ENCODE peak calls at places on chromosomes 6 and 20, in nine cellular contexts. One of them, this sample, is unnamed. For H3K4me1, the result is how much of the 10 kb centered on the place peaks cover.

GRCh38 chr20:24863356-24863755 is 85.7 kb upstream of the CST7 start:
- DNase-seq in pancreas: no peak
- DNase-seq in ovary: no peak
- DNase-seq in Peyer's patch: no peak
- DNase-seq in HCT116: no peak
- DNase-seq in CD8-positive, alpha-beta memory T cell: no peak
- DNase-seq in mammary epithelial cell: peak
- DNase-seq in spleen: no peak
- DNase-seq in testis: no peak
- DNase-seq in this sample: no peak

GRCh38 chr20:20369353-20370086 is 1.6 kb downstream of the INSM1 start:
- DNase-seq in pancreas: no peak
- DNase-seq in ovary: no peak
- DNase-seq in Peyer's patch: peak
- DNase-seq in HCT116: no peak
- DNase-seq in CD8-positive, alpha-beta memory T cell: no peak
- DNase-seq in mammary epithelial cell: peak
- DNase-seq in spleen: no peak
- DNase-seq in testis: no peak
- DNase-seq in this sample: peak

GRCh38 chr6:109442393-109442924 is 1.9 kb downstream of the SMPD2 start:
- DNase-seq in pancreas: no peak
- DNase-seq in ovary: no peak
- DNase-seq in Peyer's patch: no peak
- DNase-seq in HCT116: no peak
- DNase-seq in CD8-positive, alpha-beta memory T cell: no peak
- DNase-seq in mammary epithelial cell: no peak
- DNase-seq in spleen: no peak
- DNase-seq in testis: no peak
- DNase-seq in this sample: peak

GRCh38 chr6:154450498-154450897 is 60.0 kb downstream of the CNKSR3 start:
- DNase-seq in pancreas: no peak
- DNase-seq in ovary: no peak
- DNase-seq in Peyer's patch: no peak
- DNase-seq in HCT116: no peak
- DNase-seq in CD8-positive, alpha-beta memory T cell: no peak
- DNase-seq in mammary epithelial cell: no peak
- DNase-seq in spleen: no peak
- DNase-seq in testis: no peak
- DNase-seq in this sample: no peak

GRCh38 chr6:37083243-37084138 is 78.0 kb downstream of the FGD2 start:
- DNase-seq in pancreas: no peak
- DNase-seq in ovary: peak
- DNase-seq in Peyer's patch: peak
- DNase-seq in HCT116: no peak
- DNase-seq in CD8-positive, alpha-beta memory T cell: no peak
- DNase-seq in mammary epithelial cell: peak
- DNase-seq in spleen: peak
- DNase-seq in testis: peak
- DNase-seq in this sample: peak

GRCh38 chr6:167533851-167534250 is 209.0 kb downstream of the TTLL2 start:
- DNase-seq in pancreas: no peak
- DNase-seq in ovary: no peak
- DNase-seq in Peyer's patch: no peak
- DNase-seq in HCT116: no peak
- DNase-seq in CD8-positive, alpha-beta memory T cell: no peak
- DNase-seq in mammary epithelial cell: no peak
- DNase-seq in spleen: no peak
- DNase-seq in testis: no peak
- DNase-seq in this sample: no peak

GRCh38 chr6:38091626-38092025 is 272.1 kb downstream of the ZFAND3 start:
- DNase-seq in pancreas: no peak
- DNase-seq in ovary: no peak
- DNase-seq in Peyer's patch: no peak
- DNase-seq in HCT116: no peak
- DNase-seq in CD8-positive, alpha-beta memory T cell: no peak
- DNase-seq in mammary epithelial cell: no peak
- DNase-seq in spleen: no peak
- DNase-seq in testis: no peak
- DNase-seq in this sample: no peak

GRCh38 chr6:3119040-3119723 is 671 bp downstream of the BPHL start:
- DNase-seq in pancreas: no peak
- DNase-seq in ovary: no peak
- DNase-seq in Peyer's patch: no peak
- DNase-seq in HCT116: no peak
- DNase-seq in CD8-positive, alpha-beta memory T cell: no peak
- DNase-seq in mammary epithelial cell: peak
- DNase-seq in spleen: no peak
- DNase-seq in testis: peak
- DNase-seq in this sample: no peak

GRCh38 chr20:5675103-5676091 is 74.8 kb upstream of the SHLD1 start:
- DNase-seq in pancreas: no peak
- DNase-seq in ovary: no peak
- DNase-seq in Peyer's patch: no peak
- DNase-seq in HCT116: no peak
- DNase-seq in CD8-positive, alpha-beta memory T cell: no peak
- DNase-seq in mammary epithelial cell: no peak
- DNase-seq in spleen: no peak
- DNase-seq in testis: no peak
- DNase-seq in this sample: no peak

DNA sequence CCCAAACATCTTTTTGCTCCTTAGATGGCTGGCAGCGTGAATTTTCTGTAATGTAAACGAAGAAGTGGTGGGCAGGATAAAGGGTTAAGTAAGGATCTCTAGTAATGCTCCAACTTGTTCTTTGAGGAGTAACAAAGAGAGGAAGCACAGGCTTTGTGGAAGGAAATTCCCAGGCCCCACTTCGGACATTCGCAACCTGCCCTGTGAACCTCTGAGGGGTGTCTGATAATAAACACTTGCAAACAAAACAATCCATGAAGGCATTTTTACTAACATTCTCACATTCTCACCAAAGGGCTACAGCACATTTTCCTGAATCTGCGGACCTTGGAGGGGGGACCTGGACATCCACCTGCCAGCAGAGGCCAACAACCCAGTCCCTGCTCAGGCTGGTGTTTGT is 25.8 kb upstream of the ADGRF5 start:
- DNase-seq in pancreas: no peak
- DNase-seq in ovary: no peak
- DNase-seq in Peyer's patch: no peak
- DNase-seq in HCT116: no peak
- DNase-seq in CD8-positive, alpha-beta memory T cell: no peak
- DNase-seq in mammary epithelial cell: no peak
- DNase-seq in spleen: no peak
- DNase-seq in testis: no peak
- DNase-seq in this sample: no peak
- H3K4me1 ChIP-seq in pancreas: under half
- H3K4me1 ChIP-seq in ovary: under half
- H3K4me1 ChIP-seq in Peyer's patch: under half
- H3K4me1 ChIP-seq in HCT116: under half
- H3K4me1 ChIP-seq in CD8-positive, alpha-beta memory T cell: under half
- H3K4me1 ChIP-seq in mammary epithelial cell: under half
- H3K4me1 ChIP-seq in spleen: under half
- H3K4me1 ChIP-seq in testis: under half
- H3K4me1 ChIP-seq in this sample: under half

GRCh38 chr20:33816191-33816590 is 5.0 kb downstream of the CHMP4B start:
- DNase-seq in pancreas: no peak
- DNase-seq in ovary: no peak
- DNase-seq in Peyer's patch: no peak
- DNase-seq in HCT116: no peak
- DNase-seq in CD8-positive, alpha-beta memory T cell: no peak
- DNase-seq in mammary epithelial cell: no peak
- DNase-seq in spleen: no peak
- DNase-seq in testis: no peak
- DNase-seq in this sample: no peak

GRCh38 chr20:33812673-33813462 is 1.7 kb downstream of the CHMP4B start:
- DNase-seq in pancreas: no peak
- DNase-seq in ovary: no peak
- DNase-seq in Peyer's patch: no peak
- DNase-seq in HCT116: no peak
- DNase-seq in CD8-positive, alpha-beta memory T cell: no peak
- DNase-seq in mammary epithelial cell: peak
- DNase-seq in spleen: no peak
- DNase-seq in testis: no peak
- DNase-seq in this sample: no peak

GRCh38 chr20:33815671-33816070 is 4.5 kb downstream of the CHMP4B start:
- DNase-seq in pancreas: no peak
- DNase-seq in ovary: no peak
- DNase-seq in Peyer's patch: no peak
- DNase-seq in HCT116: no peak
- DNase-seq in CD8-positive, alpha-beta memory T cell: no peak
- DNase-seq in mammary epithelial cell: no peak
- DNase-seq in spleen: no peak
- DNase-seq in testis: no peak
- DNase-seq in this sample: no peak

GRCh38 chr20:33811763-33812672 is 870 bp downstream of the CHMP4B start:
- DNase-seq in pancreas: no peak
- DNase-seq in ovary: peak
- DNase-seq in Peyer's patch: peak
- DNase-seq in HCT116: no peak
- DNase-seq in CD8-positive, alpha-beta memory T cell: no peak
- DNase-seq in mammary epithelial cell: peak
- DNase-seq in spleen: peak
- DNase-seq in testis: peak
- DNase-seq in this sample: peak

GRCh38 chr20:33814238-33814712 is 3.1 kb downstream of the CHMP4B start:
- DNase-seq in pancreas: no peak
- DNase-seq in ovary: no peak
- DNase-seq in Peyer's patch: peak
- DNase-seq in HCT116: no peak
- DNase-seq in CD8-positive, alpha-beta memory T cell: no peak
- DNase-seq in mammary epithelial cell: no peak
- DNase-seq in spleen: no peak
- DNase-seq in testis: no peak
- DNase-seq in this sample: no peak
- H3K4me1 ChIP-seq in pancreas: under half
- H3K4me1 ChIP-seq in ovary: under half
- H3K4me1 ChIP-seq in Peyer's patch: under half
- H3K4me1 ChIP-seq in HCT116: under half
- H3K4me1 ChIP-seq in CD8-positive, alpha-beta memory T cell: under half
- H3K4me1 ChIP-seq in mammary epithelial cell: under half
- H3K4me1 ChIP-seq in spleen: half or more
- H3K4me1 ChIP-seq in testis: under half
- H3K4me1 ChIP-seq in this sample: half or more

DNA sequence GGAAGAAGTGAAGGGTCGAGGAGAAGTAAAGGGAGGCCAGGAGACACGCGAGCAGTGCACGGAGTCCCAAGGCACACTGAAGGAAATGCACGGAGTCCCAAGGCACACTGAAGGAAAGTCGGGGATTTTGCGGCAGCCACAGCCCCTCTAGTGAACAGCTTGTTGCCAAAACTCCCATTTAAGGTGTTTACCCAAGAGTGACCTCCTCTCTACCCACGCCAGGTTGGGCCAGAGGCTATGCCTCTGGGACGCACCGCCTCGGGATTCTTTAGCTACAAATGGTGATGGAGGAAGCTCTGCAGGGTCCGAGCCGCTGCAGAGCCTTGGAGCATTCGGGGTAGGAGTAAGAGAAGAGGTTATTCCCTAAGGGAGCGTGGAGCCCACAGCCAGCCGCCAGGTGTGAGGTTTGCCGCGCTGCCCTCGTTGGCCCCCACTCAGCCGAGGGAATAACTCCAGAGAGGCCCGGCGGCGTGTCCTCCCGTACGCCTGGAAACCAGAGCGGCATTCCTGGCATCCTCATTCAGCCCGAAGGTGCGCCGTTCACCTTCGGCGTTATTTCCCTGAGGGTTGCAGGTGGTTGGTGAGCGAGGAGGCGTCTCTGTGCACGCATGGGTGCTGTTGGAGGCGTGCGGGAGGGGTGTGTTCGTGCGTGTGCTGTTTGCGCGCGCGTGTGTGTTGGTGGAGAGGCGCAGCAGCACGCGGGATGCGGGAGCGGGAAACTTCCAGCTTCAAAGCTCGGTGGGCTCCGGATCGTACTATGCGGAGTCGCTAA is 3.4 kb upstream of the MAFB start:
- DNase-seq in pancreas: no peak
- DNase-seq in ovary: no peak
- DNase-seq in Peyer's patch: no peak
- DNase-seq in HCT116: no peak
- DNase-seq in CD8-positive, alpha-beta memory T cell: no peak
- DNase-seq in mammary epithelial cell: no peak
- DNase-seq in spleen: no peak
- DNase-seq in testis: no peak
- DNase-seq in this sample: no peak
- H3K4me1 ChIP-seq in pancreas: under half
- H3K4me1 ChIP-seq in ovary: under half
- H3K4me1 ChIP-seq in Peyer's patch: under half
- H3K4me1 ChIP-seq in HCT116: under half
- H3K4me1 ChIP-seq in CD8-positive, alpha-beta memory T cell: under half
- H3K4me1 ChIP-seq in mammary epithelial cell: under half
- H3K4me1 ChIP-seq in spleen: under half
- H3K4me1 ChIP-seq in testis: under half
- H3K4me1 ChIP-seq in this sample: under half

GRCh38 chr6:52729594-52729993 is 33.7 kb downstream of the GSTA2 start:
- DNase-seq in pancreas: peak
- DNase-seq in ovary: no peak
- DNase-seq in Peyer's patch: no peak
- DNase-seq in HCT116: no peak
- DNase-seq in CD8-positive, alpha-beta memory T cell: no peak
- DNase-seq in mammary epithelial cell: no peak
- DNase-seq in spleen: no peak
- DNase-seq in testis: peak
- DNase-seq in this sample: no peak

GRCh38 chr6:52727908-52728307 is 35.4 kb downstream of the GSTA2 start:
- DNase-seq in pancreas: no peak
- DNase-seq in ovary: no peak
- DNase-seq in Peyer's patch: no peak
- DNase-seq in HCT116: no peak
- DNase-seq in CD8-positive, alpha-beta memory T cell: no peak
- DNase-seq in mammary epithelial cell: no peak
- DNase-seq in spleen: no peak
- DNase-seq in testis: no peak
- DNase-seq in this sample: no peak

GRCh38 chr6:52726741-52727535 is 36.3 kb downstream of the GSTA2 start:
- DNase-seq in pancreas: no peak
- DNase-seq in ovary: no peak
- DNase-seq in Peyer's patch: no peak
- DNase-seq in HCT116: no peak
- DNase-seq in CD8-positive, alpha-beta memory T cell: no peak
- DNase-seq in mammary epithelial cell: peak
- DNase-seq in spleen: no peak
- DNase-seq in testis: no peak
- DNase-seq in this sample: no peak

GRCh38 chr6:52726193-52726542 is 37.1 kb downstream of the GSTA2 start:
- DNase-seq in pancreas: no peak
- DNase-seq in ovary: no peak
- DNase-seq in Peyer's patch: no peak
- DNase-seq in HCT116: no peak
- DNase-seq in CD8-positive, alpha-beta memory T cell: no peak
- DNase-seq in mammary epithelial cell: no peak
- DNase-seq in spleen: no peak
- DNase-seq in testis: no peak
- DNase-seq in this sample: no peak

DNA sequence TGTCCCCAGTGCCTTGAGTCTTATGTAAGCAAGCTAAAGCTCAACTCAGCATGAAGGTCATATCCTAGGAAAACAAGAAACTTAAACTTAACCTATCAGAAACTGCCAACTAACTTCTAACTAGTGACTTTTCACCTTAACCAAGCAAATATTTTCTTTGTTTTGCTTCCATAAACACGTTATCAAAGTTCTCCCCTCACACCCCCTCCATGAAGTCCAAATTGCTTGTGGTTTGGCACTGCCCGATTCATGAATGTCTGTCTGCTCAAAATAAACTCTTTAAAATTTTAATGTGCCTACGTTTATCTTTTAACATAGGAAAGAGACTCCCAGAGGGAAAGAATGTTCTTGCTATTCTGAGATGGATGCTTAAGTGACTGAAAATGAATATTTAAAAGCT is 34.9 kb downstream of the GSTA2 start:
- DNase-seq in pancreas: no peak
- DNase-seq in ovary: no peak
- DNase-seq in Peyer's patch: no peak
- DNase-seq in HCT116: no peak
- DNase-seq in CD8-positive, alpha-beta memory T cell: no peak
- DNase-seq in mammary epithelial cell: no peak
- DNase-seq in spleen: no peak
- DNase-seq in testis: no peak
- DNase-seq in this sample: peak
- H3K4me1 ChIP-seq in pancreas: under half
- H3K4me1 ChIP-seq in ovary: under half
- H3K4me1 ChIP-seq in Peyer's patch: under half
- H3K4me1 ChIP-seq in HCT116: under half
- H3K4me1 ChIP-seq in CD8-positive, alpha-beta memory T cell: under half
- H3K4me1 ChIP-seq in mammary epithelial cell: under half
- H3K4me1 ChIP-seq in spleen: under half
- H3K4me1 ChIP-seq in testis: under half
- H3K4me1 ChIP-seq in this sample: under half